ENCODE peak calls at places on chromosomes 5 and 9, in four cellular contexts. I is H1, B is mesendoderm, G is IMR-90. Y is an unnamed sample. For H3K36me3, the result is how much of the 10 kb centered on the place peaks cover.

GRCh38 chr9:27572036-27572435 is 1.2 kb downstream of the C9orf72 start:
- DNase-seq in I (no peak), B (no peak), G (no peak), Y (no peak)

GRCh38 chr5:180143656-180144364 is 65.2 kb downstream of the RASGEF1C start:
- DNase-seq in I (no peak), B (no peak), G (no peak), Y (no peak)

GRCh38 chr5:27702339-27702820 is 664.0 kb upstream of the CDH9 start:
- DNase-seq in I (no peak), B (peak), G (no peak), Y (no peak)

GRCh38 chr5:172792693-172793570 is 21.9 kb upstream of the DUSP1 start:
- DNase-seq in I (no peak), B (no peak), G (no peak), Y (no peak)

GRCh38 chr5:174243904-174244303 is 198.4 kb downstream of the NSG2 start:
- DNase-seq in I (no peak), B (no peak), G (no peak), Y (no peak)

GRCh38 chr5:39100301-39100850 is 26.2 kb upstream of the RICTOR start:
- DNase-seq in I (no peak), B (no peak), G (no peak), Y (no peak)

GRCh38 chr9:98916660-98917059 is 27.0 kb upstream of the COL15A1 start:
- DNase-seq in I (no peak), B (peak), G (peak), Y (no peak)

GRCh38 chr5:956941-957729 is 51.5 kb upstream of the NKD2 start:
- DNase-seq in I (no peak), B (peak), G (peak), Y (peak)

GRCh38 chr5:87829214-87829551 is 416.5 kb upstream of the CCNH start:
- DNase-seq in I (no peak), B (no peak), G (no peak), Y (no peak)

GRCh38 chr5:109100971-109101370 is 308.8 kb downstream of the PJA2 start:
- DNase-seq in I (no peak), B (no peak), G (peak), Y (no peak)

GRCh38 chr5:23316060-23316591 is 191.3 kb upstream of the PRDM9 start:
- DNase-seq in I (no peak), B (no peak), G (no peak), Y (no peak)

GRCh38 chr5:2038337-2039179 is 155.8 kb upstream of the IRX4 start:
- DNase-seq in I (peak), B (peak), G (peak), Y (peak)

GRCh38 chr9:16032799-16033198 is 480.0 kb downstream of the CCDC171 start:
- DNase-seq in I (no peak), B (peak), G (peak), Y (no peak)

GRCh38 chr9:137757613-137758029 is 120.0 kb upstream of the CACNA1B start:
- DNase-seq in I (no peak), B (no peak), G (peak), Y (peak)

GRCh38 chr5:174172104-174172965 is 126.8 kb downstream of the NSG2 start:
- DNase-seq in I (no peak), B (peak), G (no peak), Y (no peak)

GRCh38 chr5:98763001-98763630 is 10.3 kb upstream of the RGMB start:
- DNase-seq in I (no peak), B (peak), G (peak), Y (peak)

GRCh38 chr9:135746565-135746964 is 44.6 kb downstream of the KCNT1 start:
- DNase-seq in I (no peak), B (no peak), G (no peak), Y (no peak)

GRCh38 chr9:91131433-91131839 is 230.3 kb downstream of the AUH start:
- DNase-seq in I (no peak), B (no peak), G (peak), Y (peak)

GRCh38 chr5:130541617-130542221 is 623.3 kb downstream of the HINT1 start:
- DNase-seq in I (no peak), B (no peak), G (no peak), Y (peak)

GRCh38 chr5:135715267-135716050 is 119.0 kb upstream of the SLC25A48 start:
- DNase-seq in I (no peak), B (peak), G (no peak), Y (no peak)

GRCh38 chr5:115532517-115532916 is 12.1 kb downstream of the FEM1C start:
- DNase-seq in I (no peak), B (no peak), G (peak), Y (peak)
- H3K9ac ChIP-seq in I (no peak), B (no peak), G (no peak), Y (no peak)

GRCh38 chr5:168790037-168790635 is 211.0 kb upstream of the PANK3 start:
- DNase-seq in I (no peak), B (no peak), G (no peak), Y (no peak)

GRCh38 chr5:168792678-168793077 is 213.5 kb upstream of the PANK3 start:
- DNase-seq in I (no peak), B (no peak), G (no peak), Y (no peak)

GRCh38 chr5:168788107-168788506 is 208.9 kb upstream of the PANK3 start:
- DNase-seq in I (no peak), B (no peak), G (no peak), Y (no peak)

GRCh38 chr5:168788786-168789185 is 209.6 kb upstream of the PANK3 start:
- DNase-seq in I (no peak), B (no peak), G (no peak), Y (no peak)

DNA sequence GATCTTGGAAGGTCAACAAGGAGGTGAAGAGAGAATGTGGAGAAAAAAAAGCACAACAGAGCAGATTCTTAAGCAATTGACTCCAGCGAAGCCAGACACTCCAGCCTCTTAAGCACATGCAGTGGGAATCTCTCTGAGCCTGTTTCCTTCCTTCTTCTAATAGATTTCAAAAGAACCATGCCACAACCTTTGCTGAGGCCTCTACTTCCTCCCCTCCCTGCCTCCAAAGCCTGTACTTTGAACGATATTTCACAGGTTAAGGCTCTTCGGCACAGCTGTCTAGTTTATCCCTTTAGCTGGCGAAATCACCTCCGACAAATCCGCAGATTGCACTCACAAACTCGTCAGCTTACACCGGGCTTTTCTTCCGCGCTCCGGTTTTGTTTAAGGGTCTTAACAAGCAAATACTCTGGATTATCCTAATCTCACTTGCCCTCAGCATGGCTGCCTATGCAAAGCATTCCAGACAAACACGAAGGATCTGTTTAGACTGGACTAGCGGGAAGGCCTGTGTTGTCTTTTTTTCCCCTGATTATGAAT is 211.6 kb upstream of the PANK3 start:
- DNase-seq in I (no peak), B (no peak), G (no peak), Y (no peak)
- H3K36me3 ChIP-seq in I (under half), B (under half), G (under half), Y (half or more)

GRCh38 chr9:129666575-129666974 is 1.1 kb downstream of the PRRX2 start:
- DNase-seq in I (no peak), B (no peak), G (no peak), Y (peak)

GRCh38 chr9:129667378-129667777 is 1.9 kb downstream of the PRRX2 start:
- DNase-seq in I (no peak), B (no peak), G (no peak), Y (no peak)

GRCh38 chr9:129664664-129665007 is 811 bp upstream of the PRRX2 start:
- DNase-seq in I (no peak), B (peak), G (no peak), Y (no peak)

GRCh38 chr9:129665008-129665771 is at the start of gene PRRX2:
- DNase-seq in I (no peak), B (peak), G (peak), Y (peak)

DNA sequence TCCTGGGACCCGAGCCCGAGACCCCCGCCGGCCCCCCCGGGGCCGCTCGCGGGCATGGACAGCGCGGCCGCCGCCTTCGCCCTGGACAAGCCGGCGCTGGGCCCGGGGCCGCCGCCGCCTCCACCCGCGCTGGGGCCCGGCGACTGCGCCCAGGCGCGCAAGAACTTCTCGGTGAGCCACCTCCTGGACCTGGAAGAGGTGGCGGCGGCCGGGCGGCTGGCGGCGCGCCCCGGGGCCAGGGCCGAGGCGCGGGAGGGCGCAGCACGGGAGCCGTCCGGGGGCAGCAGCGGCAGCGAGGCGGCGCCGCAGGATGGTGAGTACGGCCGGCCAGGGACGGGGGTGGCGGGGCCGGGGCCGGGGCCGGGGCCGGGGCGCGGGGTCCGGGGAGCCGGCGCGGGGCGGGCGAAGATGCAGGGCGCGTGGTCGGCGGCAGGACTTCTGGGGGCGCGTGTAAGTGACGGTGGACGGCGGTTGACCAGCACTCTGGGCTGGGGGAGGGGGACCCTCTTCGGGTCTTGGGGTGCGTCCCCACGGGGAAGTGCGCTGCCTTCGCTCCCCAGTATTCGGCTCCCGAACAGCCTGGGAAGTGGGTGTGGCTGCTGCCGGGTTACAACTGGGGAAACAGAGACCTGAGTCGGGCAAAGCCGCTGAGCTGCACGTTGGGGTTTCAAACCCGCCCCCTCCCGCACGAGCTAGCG is 516 bp downstream of the PRRX2 start:
- DNase-seq in I (no peak), B (no peak), G (no peak), Y (peak)
- H3K4me3 ChIP-seq in I (peak), B (no peak), G (peak), Y (peak)

DNA sequence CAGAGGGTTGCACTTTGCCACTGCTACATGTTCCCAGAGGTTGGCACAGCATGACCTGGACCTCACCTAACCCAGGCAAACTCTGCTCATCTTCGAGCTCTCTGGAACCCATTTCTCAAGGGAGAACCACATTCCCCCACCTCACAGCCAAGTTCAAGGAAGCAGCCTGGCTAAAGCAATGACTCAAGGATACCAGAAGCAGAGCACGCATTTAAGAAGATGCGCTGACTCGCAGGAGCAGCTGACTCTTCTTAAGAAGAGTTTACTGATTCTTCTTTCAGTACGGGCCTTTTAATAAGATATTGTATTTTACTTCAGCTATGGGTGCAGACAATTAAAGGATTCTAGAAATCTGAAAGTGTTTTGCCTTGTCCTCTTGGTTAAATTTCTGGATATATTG is 4.1 kb upstream of the SEMA5A start:
- DNase-seq in I (no peak), B (no peak), G (peak), Y (no peak)
- H3K9ac ChIP-seq in I (no peak), B (no peak), G (no peak), Y (no peak)

GRCh38 chr9:132877818-132878694 is at the start of gene AK8:
- DNase-seq in I (no peak), B (peak), G (peak), Y (peak)

GRCh38 chr9:132879443-132880310 is 979 bp downstream of the SPACA9 start:
- DNase-seq in I (no peak), B (no peak), G (no peak), Y (no peak)

GRCh38 chr9:132877447-132877817 is 652 bp downstream of the AK8 start:
- DNase-seq in I (no peak), B (no peak), G (no peak), Y (no peak)

GRCh38 chr9:132880311-132880661 is 1.6 kb downstream of the SPACA9 start:
- DNase-seq in I (no peak), B (no peak), G (no peak), Y (no peak)

DNA sequence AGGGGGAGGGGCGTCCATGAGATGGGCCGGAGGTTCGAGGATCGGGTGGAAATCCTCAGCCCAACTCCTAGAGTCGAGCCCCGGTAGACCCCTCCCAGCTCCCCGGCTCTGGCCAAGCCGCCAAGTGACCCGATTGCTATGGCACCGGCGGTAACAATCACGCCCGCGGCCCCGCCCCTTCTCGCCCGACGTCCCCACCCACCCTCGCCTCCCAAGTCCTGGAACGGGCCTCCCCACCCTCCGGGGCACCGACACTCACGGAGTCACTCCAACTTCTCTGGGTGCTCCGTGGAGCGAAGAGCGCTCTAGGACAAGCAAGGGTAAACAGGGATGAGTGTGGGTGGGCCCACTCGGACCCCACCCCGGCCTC is at the start of gene SPACA9:
- DNase-seq in I (no peak), B (peak), G (peak), Y (peak)
- H3K36me3 ChIP-seq in I (under half), B (under half), G (under half), Y (under half)